ENCODE peak calls at places on chromosomes 16 and 17, in five cellular contexts. One of them, this sample, is unnamed.
A peak's percentile ranks its signal among the peaks of the same experiment; 100 is the strongest.

GRCh38 chr17:67246648-67247415 is 1.8 kb upstream of the HELZ start:
- DNase-seq in tibial artery: no peak
- DNase-seq in pancreas: peak; percentile 51
- DNase-seq in Panc1: no peak
- DNase-seq in CD8-positive, alpha-beta T cell: peak; percentile 63
- DNase-seq in this sample: no peak

GRCh38 chr17:6523330-6523729 is 33.0 kb downstream of the PITPNM3 start:
- DNase-seq in tibial artery: peak; percentile 25
- DNase-seq in pancreas: no peak
- DNase-seq in Panc1: peak; percentile 52
- DNase-seq in CD8-positive, alpha-beta T cell: no peak
- DNase-seq in this sample: peak; percentile 10

GRCh38 chr17:82400830-82401229 is 17.3 kb upstream of the HEXD start:
- DNase-seq in tibial artery: no peak
- DNase-seq in pancreas: peak; percentile 6
- DNase-seq in Panc1: no peak
- DNase-seq in CD8-positive, alpha-beta T cell: peak; percentile 42
- DNase-seq in this sample: no peak

GRCh38 chr17:16486373-16487250 is 5.4 kb downstream of the LRRC75A start:
- DNase-seq in tibial artery: peak; percentile 85
- DNase-seq in pancreas: peak; percentile 93
- DNase-seq in Panc1: no peak
- DNase-seq in CD8-positive, alpha-beta T cell: no peak
- DNase-seq in this sample: peak; percentile 68

GRCh38 chr16:27698266-27698665 is 148.3 kb downstream of the KATNIP start:
- DNase-seq in tibial artery: peak; percentile 44
- DNase-seq in pancreas: no peak
- DNase-seq in Panc1: no peak
- DNase-seq in CD8-positive, alpha-beta T cell: no peak
- DNase-seq in this sample: no peak

GRCh38 chr17:1647802-1648581 is 1.7 kb downstream of the RILP start:
- DNase-seq in tibial artery: no peak
- DNase-seq in pancreas: no peak
- DNase-seq in Panc1: no peak
- DNase-seq in CD8-positive, alpha-beta T cell: no peak
- DNase-seq in this sample: no peak

GRCh38 chr17:65557349-65558310 is 3.8 kb downstream of the AXIN2 start:
- DNase-seq in tibial artery: no peak
- DNase-seq in pancreas: no peak
- DNase-seq in Panc1: no peak
- DNase-seq in CD8-positive, alpha-beta T cell: peak; percentile 44
- DNase-seq in this sample: peak; percentile 37

GRCh38 chr16:23280483-23280967 is 21.6 kb upstream of the SCNN1B start:
- DNase-seq in tibial artery: no peak
- DNase-seq in pancreas: no peak
- DNase-seq in Panc1: no peak
- DNase-seq in CD8-positive, alpha-beta T cell: no peak
- DNase-seq in this sample: no peak

GRCh38 chr17:69654981-69655581 is 240.6 kb downstream of the MAP2K6 start:
- DNase-seq in tibial artery: no peak
- DNase-seq in pancreas: no peak
- DNase-seq in Panc1: no peak
- DNase-seq in CD8-positive, alpha-beta T cell: no peak
- DNase-seq in this sample: peak; percentile 32

GRCh38 chr16:84467256-84467655 is 37.2 kb downstream of the MEAK7 start:
- DNase-seq in tibial artery: no peak
- DNase-seq in pancreas: no peak
- DNase-seq in Panc1: no peak
- DNase-seq in CD8-positive, alpha-beta T cell: no peak
- DNase-seq in this sample: no peak

GRCh38 chr16:1876468-1876867 is 4.5 kb upstream of the MEIOB start:
- DNase-seq in tibial artery: no peak
- DNase-seq in pancreas: no peak
- DNase-seq in Panc1: no peak
- DNase-seq in CD8-positive, alpha-beta T cell: no peak
- DNase-seq in this sample: no peak

GRCh38 chr16:4461250-4462085 is 13.0 kb downstream of the NMRAL1 start:
- DNase-seq in tibial artery: no peak
- DNase-seq in pancreas: no peak
- DNase-seq in Panc1: no peak
- DNase-seq in CD8-positive, alpha-beta T cell: no peak
- DNase-seq in this sample: no peak

GRCh38 chr16:19130852-19131808 is 17.4 kb downstream of the ITPRIPL2 start:
- DNase-seq in tibial artery: peak; percentile 73
- DNase-seq in pancreas: no peak
- DNase-seq in Panc1: no peak
- DNase-seq in CD8-positive, alpha-beta T cell: no peak
- DNase-seq in this sample: peak; percentile 78

GRCh38 chr17:29884995-29885394 is 45.0 kb downstream of the SSH2 start:
- DNase-seq in tibial artery: no peak
- DNase-seq in pancreas: no peak
- DNase-seq in Panc1: no peak
- DNase-seq in CD8-positive, alpha-beta T cell: no peak
- DNase-seq in this sample: no peak
- H3K4me3 ChIP-seq in tibial artery: no peak overlapping the region
- H3K4me3 ChIP-seq in pancreas: no peak overlapping the region
- H3K4me3 ChIP-seq in Panc1: no peak overlapping the region
- H3K4me3 ChIP-seq in CD8-positive, alpha-beta T cell: no peak overlapping the region
- H3K4me3 ChIP-seq in this sample: no peak overlapping the region

GRCh38 chr17:4548061-4548461 is 7.1 kb downstream of the MYBBP1A start:
- DNase-seq in tibial artery: peak; percentile 62
- DNase-seq in pancreas: no peak
- DNase-seq in Panc1: no peak
- DNase-seq in CD8-positive, alpha-beta T cell: no peak
- DNase-seq in this sample: no peak
- H3K36me3 ChIP-seq in tibial artery: peaks cover 100% of the 10 kb centered on the region
- H3K36me3 ChIP-seq in pancreas: peaks cover 7% of the 10 kb centered on the region
- H3K36me3 ChIP-seq in Panc1: no peaks in the 10 kb centered on the region
- H3K36me3 ChIP-seq in CD8-positive, alpha-beta T cell: peaks cover 66% of the 10 kb centered on the region
- H3K36me3 ChIP-seq in this sample: peaks cover 35% of the 10 kb centered on the region

GRCh38 chr17:75828051-75828400 is 16.2 kb downstream of the UNC13D start:
- DNase-seq in tibial artery: no peak
- DNase-seq in pancreas: no peak
- DNase-seq in Panc1: no peak
- DNase-seq in CD8-positive, alpha-beta T cell: peak; percentile 64
- DNase-seq in this sample: no peak

GRCh38 chr17:75827291-75828050 is 16.7 kb downstream of the UNC13D start:
- DNase-seq in tibial artery: peak; percentile 81
- DNase-seq in pancreas: peak; percentile 74
- DNase-seq in Panc1: no peak
- DNase-seq in CD8-positive, alpha-beta T cell: peak; percentile 71
- DNase-seq in this sample: peak; percentile 36

GRCh38 chr17:75824591-75825518 is 19.3 kb downstream of the UNC13D start:
- DNase-seq in tibial artery: no peak
- DNase-seq in pancreas: peak; percentile 34
- DNase-seq in Panc1: no peak
- DNase-seq in CD8-positive, alpha-beta T cell: no peak
- DNase-seq in this sample: no peak

GRCh38 chr17:75825748-75826370 is 18.3 kb downstream of the UNC13D start:
- DNase-seq in tibial artery: no peak
- DNase-seq in pancreas: peak; percentile 19
- DNase-seq in Panc1: no peak
- DNase-seq in CD8-positive, alpha-beta T cell: no peak
- DNase-seq in this sample: no peak

DNA sequence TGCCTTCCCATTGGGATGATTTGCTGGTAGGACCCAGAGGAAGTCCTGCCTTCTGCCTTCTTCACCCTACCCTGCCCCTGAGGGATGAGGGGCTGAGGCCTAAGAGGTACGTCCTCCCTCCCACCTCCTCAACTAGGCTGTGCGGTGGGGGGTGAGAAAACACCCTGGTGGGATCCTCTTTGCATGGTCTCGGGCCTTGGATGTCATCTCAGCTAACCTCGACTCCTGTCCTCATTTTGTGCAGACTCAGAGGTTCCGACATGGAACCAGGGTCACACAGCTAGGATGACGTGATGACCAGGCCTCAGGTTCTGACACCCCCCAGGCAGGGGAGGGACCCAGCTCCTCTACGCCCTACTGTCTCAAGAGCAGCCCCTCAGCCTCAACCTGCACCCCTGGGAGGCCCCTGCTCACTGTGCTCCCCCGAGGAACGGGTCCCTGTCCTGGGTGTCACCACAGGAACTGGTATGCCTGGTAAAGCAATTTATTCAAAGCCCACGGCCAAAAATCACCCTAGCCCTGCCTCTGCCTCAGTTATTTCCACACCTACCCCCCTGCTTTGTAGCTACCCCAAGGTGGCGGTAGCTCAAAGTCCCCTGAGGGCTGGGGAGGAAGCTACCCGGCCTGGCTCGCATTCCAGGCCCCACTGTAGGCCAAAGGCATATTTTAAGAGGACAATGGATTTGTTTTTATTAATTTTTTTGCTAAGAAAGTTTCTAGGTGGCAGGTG is 17.5 kb downstream of the UNC13D start:
- DNase-seq in tibial artery: no peak
- DNase-seq in pancreas: peak; percentile 29
- DNase-seq in Panc1: no peak
- DNase-seq in CD8-positive, alpha-beta T cell: no peak
- DNase-seq in this sample: no peak
- H3K4me3 ChIP-seq in tibial artery: no peak overlapping the region
- H3K4me3 ChIP-seq in pancreas: no peak overlapping the region
- H3K4me3 ChIP-seq in Panc1: no peak overlapping the region
- H3K4me3 ChIP-seq in CD8-positive, alpha-beta T cell: no peak overlapping the region
- H3K4me3 ChIP-seq in this sample: no peak overlapping the region

GRCh38 chr17:77382966-77383612 is 242.3 kb downstream of the SEC14L1 start:
- DNase-seq in tibial artery: no peak
- DNase-seq in pancreas: no peak
- DNase-seq in Panc1: no peak
- DNase-seq in CD8-positive, alpha-beta T cell: no peak
- DNase-seq in this sample: peak; percentile 63

GRCh38 chr17:77382356-77382911 is 241.7 kb downstream of the SEC14L1 start:
- DNase-seq in tibial artery: no peak
- DNase-seq in pancreas: no peak
- DNase-seq in Panc1: no peak
- DNase-seq in CD8-positive, alpha-beta T cell: peak; percentile 62
- DNase-seq in this sample: no peak

GRCh38 chr17:77380411-77381184 is 239.8 kb downstream of the SEC14L1 start:
- DNase-seq in tibial artery: no peak
- DNase-seq in pancreas: no peak
- DNase-seq in Panc1: no peak
- DNase-seq in CD8-positive, alpha-beta T cell: no peak
- DNase-seq in this sample: no peak

GRCh38 chr17:77381185-77381700 is 240.5 kb downstream of the SEC14L1 start:
- DNase-seq in tibial artery: no peak
- DNase-seq in pancreas: no peak
- DNase-seq in Panc1: no peak
- DNase-seq in CD8-positive, alpha-beta T cell: no peak
- DNase-seq in this sample: no peak

DNA sequence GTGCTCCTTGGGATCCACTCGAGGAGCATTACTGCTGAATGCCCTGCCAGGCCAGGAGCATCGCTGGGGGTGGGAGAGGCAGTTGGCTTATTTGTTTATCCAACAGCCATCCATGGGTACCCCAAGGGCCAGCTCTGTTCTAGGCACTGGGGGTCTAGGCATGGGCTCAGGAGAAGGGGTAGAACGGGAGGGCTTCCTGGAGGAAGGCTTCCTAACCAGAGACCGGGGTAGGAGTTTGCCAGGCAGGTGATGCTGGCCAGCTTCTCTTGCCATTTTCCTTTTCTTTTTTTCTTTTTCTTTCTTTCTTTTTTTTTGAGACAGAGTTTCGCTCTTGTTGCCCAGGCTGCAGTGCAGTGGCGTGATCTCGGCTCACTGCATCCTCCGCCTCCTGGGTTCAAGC is 241.0 kb downstream of the SEC14L1 start:
- DNase-seq in tibial artery: no peak
- DNase-seq in pancreas: no peak
- DNase-seq in Panc1: no peak
- DNase-seq in CD8-positive, alpha-beta T cell: no peak
- DNase-seq in this sample: no peak
- H3K36me3 ChIP-seq in tibial artery: no peaks in the 10 kb centered on the region
- H3K36me3 ChIP-seq in pancreas: no peaks in the 10 kb centered on the region
- H3K36me3 ChIP-seq in Panc1: no peaks in the 10 kb centered on the region
- H3K36me3 ChIP-seq in CD8-positive, alpha-beta T cell: no peaks in the 10 kb centered on the region
- H3K36me3 ChIP-seq in this sample: peaks cover 87% of the 10 kb centered on the region

DNA sequence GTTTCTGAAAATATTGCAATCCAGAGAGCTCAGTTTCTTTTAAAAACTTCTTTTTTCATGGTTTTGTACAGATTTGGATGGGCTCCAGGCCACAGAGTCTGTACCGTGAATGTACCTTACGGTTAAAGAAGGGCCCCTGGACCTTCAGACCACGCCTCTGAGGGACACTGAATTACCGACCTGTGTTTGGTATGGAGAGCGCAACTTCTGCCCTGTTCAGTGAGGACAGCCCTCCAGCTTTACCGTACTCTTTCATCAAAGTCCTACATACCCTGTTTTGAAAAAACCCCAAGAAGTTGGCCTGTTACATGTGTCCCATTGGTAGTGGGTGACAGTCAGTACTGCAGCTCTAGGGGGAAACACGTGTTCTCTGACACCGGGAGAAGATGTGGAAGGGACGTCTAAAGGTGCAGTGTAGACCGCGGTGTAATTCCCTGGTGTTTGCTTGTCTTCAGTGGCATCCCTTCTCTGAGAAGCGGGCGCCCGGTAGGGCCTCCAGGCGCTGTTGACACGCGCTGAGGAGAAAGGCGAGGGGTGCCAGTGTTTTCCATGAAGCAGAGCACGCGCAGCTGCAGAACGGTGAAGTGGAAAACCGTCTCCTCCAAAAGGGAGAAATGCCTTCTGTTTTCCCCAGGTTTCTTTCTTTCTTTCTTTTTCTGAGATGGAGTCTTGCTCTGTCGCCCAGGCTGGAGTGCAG is 6.2 kb downstream of the PGS1 start:
- DNase-seq in tibial artery: no peak
- DNase-seq in pancreas: no peak
- DNase-seq in Panc1: no peak
- DNase-seq in CD8-positive, alpha-beta T cell: no peak
- DNase-seq in this sample: no peak
- H3K4me3 ChIP-seq in tibial artery: no peak overlapping the region
- H3K4me3 ChIP-seq in pancreas: no peak overlapping the region
- H3K4me3 ChIP-seq in Panc1: no peak overlapping the region
- H3K4me3 ChIP-seq in CD8-positive, alpha-beta T cell: no peak overlapping the region
- H3K4me3 ChIP-seq in this sample: no peak overlapping the region

GRCh38 chr16:57745768-57746167 is 10.2 kb downstream of the KATNB1 start:
- DNase-seq in tibial artery: no peak
- DNase-seq in pancreas: no peak
- DNase-seq in Panc1: no peak
- DNase-seq in CD8-positive, alpha-beta T cell: no peak
- DNase-seq in this sample: no peak
- H3K36me3 ChIP-seq in tibial artery: peaks cover 60% of the 10 kb centered on the region
- H3K36me3 ChIP-seq in pancreas: peaks cover 3% of the 10 kb centered on the region
- H3K36me3 ChIP-seq in Panc1: no peaks in the 10 kb centered on the region
- H3K36me3 ChIP-seq in CD8-positive, alpha-beta T cell: no peaks in the 10 kb centered on the region
- H3K36me3 ChIP-seq in this sample: peaks cover 47% of the 10 kb centered on the region

This sample was measured in MG63.